ENCODE peak calls at places on chromosome 3, in four cellular contexts. E is adrenal gland, Y is prostate gland, C is keratinocyte. D is an unnamed sample.
A peak's percentile ranks its signal among the peaks of the same experiment; 100 is the strongest.

GRCh38 chr3:177493091-177493490 is 295.8 kb upstream of the TBL1XR1 start:
- DNase-seq in E (no peak), Y (no peak), C (no peak), D (no peak)

GRCh38 chr3:134018850-134019249 is 10.9 kb downstream of the SLCO2A1 start:
- DNase-seq in E (no peak), Y (no peak), C (no peak), D (no peak)

GRCh38 chr3:166498439-166498838 is 661.2 kb upstream of the BCHE start:
- DNase-seq in E (no peak), Y (no peak), C (no peak), D (no peak)

GRCh38 chr3:53843195-53844177 is 2.7 kb downstream of the CHDH start:
- DNase-seq in E (no peak), Y (no peak), C (no peak), D (peak; percentile 40)

GRCh38 chr3:106013971-106014370 is 145.2 kb upstream of the CBLB start:
- DNase-seq in E (no peak), Y (no peak), C (peak; percentile 95), D (no peak)

GRCh38 chr3:35932995-35933394 is 293.7 kb downstream of the ARPP21 start:
- DNase-seq in E (peak; percentile 11), Y (no peak), C (no peak), D (no peak)

GRCh38 chr3:171851685-171852084 is 8.5 kb downstream of the TMEM212 start:
- DNase-seq in E (no peak), Y (no peak), C (no peak), D (peak; percentile 49)

GRCh38 chr3:65871305-65872141 is 167.2 kb downstream of the MAGI1 start:
- DNase-seq in E (peak; percentile 53), Y (peak; percentile 32), C (no peak), D (peak; percentile 92)

GRCh38 chr3:22209578-22209977 is 458.6 kb upstream of the ZNF385D start:
- DNase-seq in E (no peak), Y (no peak), C (no peak), D (no peak)

GRCh38 chr3:37447732-37448131 is 273.4 kb upstream of the LRRFIP2 start:
- DNase-seq in E (no peak), Y (no peak), C (no peak), D (no peak)

GRCh38 chr3:28973621-28974020 is 307.2 kb upstream of the RBMS3 start:
- DNase-seq in E (no peak), Y (no peak), C (no peak), D (no peak)

GRCh38 chr3:41690766-41691563 is 270.9 kb downstream of the ULK4 start:
- DNase-seq in E (no peak), Y (peak; percentile 47), C (no peak), D (peak; percentile 28)

GRCh38 chr3:1540686-1541085 is 447.9 kb downstream of the CNTN6 start:
- DNase-seq in E (no peak), Y (no peak), C (no peak), D (no peak)

GRCh38 chr3:184761976-184762375 is 50.0 kb upstream of the VPS8 start:
- DNase-seq in E (no peak), Y (no peak), C (no peak), D (no peak)

GRCh38 chr3:76470285-76470684 is 569.6 kb upstream of the ROBO2 start:
- DNase-seq in E (no peak), Y (no peak), C (peak; percentile 76), D (no peak)

GRCh38 chr3:23806322-23807160 is 786 bp downstream of the UBE2E1 start:
- DNase-seq in E (peak; percentile 11), Y (no peak), C (no peak), D (peak; percentile 19)

GRCh38 chr3:167116120-167116922 is 263.8 kb downstream of the ZBBX start:
- DNase-seq in E (no peak), Y (no peak), C (no peak), D (no peak)

GRCh38 chr3:12999147-13000140 is 73.8 kb downstream of the IQSEC1 start:
- DNase-seq in E (peak; percentile 97), Y (peak; percentile 22), C (no peak), D (peak; percentile 48)

GRCh38 chr3:116005404-116005803 is 382.1 kb downstream of the GAP43 start:
- DNase-seq in E (peak; percentile 11), Y (no peak), C (peak; percentile 71), D (peak; percentile 45)

GRCh38 chr3:186901135-186901734 is 29.1 kb upstream of the ST6GAL1 start:
- DNase-seq in E (no peak), Y (no peak), C (no peak), D (no peak)

GRCh38 chr3:184380210-184380626 is 364 bp downstream of the CHRD start:
- DNase-seq in E (peak; percentile 73), Y (peak; percentile 33), C (no peak), D (peak; percentile 76)

GRCh38 chr3:120348065-120348980 is 831 bp downstream of the LRRC58 start:
- DNase-seq in E (no peak), Y (no peak), C (no peak), D (no peak)

GRCh38 chr3:31532587-31533168 is at the start of gene STT3B:
- DNase-seq in E (peak; percentile 79), Y (peak; percentile 69), C (no peak), D (peak; percentile 80)

GRCh38 chr3:115381573-115381912 is 234.5 kb upstream of the ZBTB20 start:
- DNase-seq in E (no peak), Y (no peak), C (no peak), D (no peak)

GRCh38 chr3:118809696-118810498 is 224.7 kb downstream of the IGSF11 start:
- DNase-seq in E (no peak), Y (no peak), C (no peak), D (no peak)

GRCh38 chr3:4656059-4656458 is 162.9 kb downstream of the ITPR1 start:
- DNase-seq in E (peak; percentile 61), Y (peak; percentile 46), C (no peak), D (peak; percentile 59)

GRCh38 chr3:167739190-167739589 is 3.7 kb downstream of the SERPINI1 start:
- DNase-seq in E (no peak), Y (no peak), C (no peak), D (no peak)

GRCh38 chr3:152474585-152474984 is 205.9 kb downstream of the MBNL1 start:
- DNase-seq in E (peak; percentile 28), Y (no peak), C (no peak), D (peak; percentile 11)

GRCh38 chr3:197026481-197026866 is 3.1 kb downstream of the MELTF start:
- DNase-seq in E (no peak), Y (no peak), C (no peak), D (no peak)

DNA sequence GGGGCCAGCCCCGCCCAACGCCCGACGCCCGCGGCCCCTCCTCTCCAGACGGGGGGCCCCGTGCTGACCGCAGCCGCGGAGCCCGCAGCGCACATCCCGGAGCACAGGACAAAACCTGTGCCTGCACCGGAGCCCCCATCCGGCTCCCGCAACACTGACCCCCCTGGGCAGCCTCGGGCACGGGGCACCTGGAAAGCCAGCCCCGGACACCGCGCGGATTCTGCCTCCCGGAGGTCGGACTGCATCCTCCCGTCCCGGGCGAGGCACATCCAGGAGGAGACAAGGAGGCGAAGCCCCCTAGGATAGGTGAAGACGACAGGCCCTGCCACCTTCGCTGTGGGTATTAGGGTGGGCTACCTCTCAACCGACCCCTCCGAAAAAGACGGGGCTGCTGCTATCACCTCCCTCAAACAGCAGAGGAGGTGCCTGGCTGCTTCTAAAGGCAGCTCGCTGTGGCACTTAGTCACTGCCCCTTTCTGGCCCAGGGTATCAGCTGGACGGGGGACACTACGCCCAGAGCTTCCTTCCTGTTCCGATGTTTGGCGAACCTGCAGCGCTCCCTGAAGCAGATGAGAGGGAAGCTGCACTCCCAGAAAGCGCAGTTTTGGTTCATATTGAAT is 10.6 kb downstream of the XXYLT1 start:
- DNase-seq in E (peak; percentile 43), Y (no peak), C (no peak), D (no peak)
- TF ChIP-seq CTCF in E (no peak), Y (no peak), C (no peak), D (no peak)

DNA sequence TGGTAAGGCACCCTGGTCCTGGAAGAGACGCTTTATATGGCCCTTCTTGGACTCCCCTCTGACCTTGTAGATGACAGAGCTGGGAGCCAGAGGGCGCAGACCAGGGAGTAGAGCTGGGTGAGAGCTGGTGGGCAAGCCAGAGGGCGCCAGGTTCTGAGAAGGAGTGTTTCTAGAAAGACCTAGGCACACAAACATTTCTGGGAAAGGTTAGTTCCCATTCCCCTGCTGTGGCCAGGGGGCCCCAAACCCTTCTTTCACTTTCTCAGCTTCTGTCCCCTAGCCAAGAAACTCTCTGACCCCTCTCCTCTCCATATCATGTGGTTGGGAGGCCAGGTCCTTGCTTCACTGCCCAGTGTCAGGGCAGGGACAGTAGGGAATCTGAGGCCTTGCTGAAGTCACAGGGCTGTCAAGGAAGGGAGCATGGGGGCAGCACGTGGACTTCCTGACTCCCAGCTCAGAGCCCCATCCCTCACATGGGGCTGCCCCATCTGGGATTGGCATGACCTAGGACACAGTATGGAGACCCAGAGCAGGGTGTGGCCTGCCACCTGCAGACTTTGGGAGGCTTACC is 3.6 kb downstream of the HEMK1 start:
- DNase-seq in E (no peak), Y (no peak), C (no peak), D (no peak)
- H3K27ac ChIP-seq in E (no peak overlapping the region), Y (no peak overlapping the region), C (no peak overlapping the region), D (no peak overlapping the region)

GRCh38 chr3:169285057-169285990 is 378.2 kb downstream of the MECOM start:
- DNase-seq in E (no peak), Y (no peak), C (no peak), D (no peak)

GRCh38 chr3:169286214-169286613 is 377.3 kb downstream of the MECOM start:
- DNase-seq in E (no peak), Y (no peak), C (no peak), D (peak; percentile 24)

GRCh38 chr3:169286992-169287391 is 376.5 kb downstream of the MECOM start:
- DNase-seq in E (no peak), Y (no peak), C (no peak), D (no peak)

GRCh38 chr3:169289303-169289702 is 374.2 kb downstream of the MECOM start:
- DNase-seq in E (no peak), Y (no peak), C (no peak), D (no peak)

DNA sequence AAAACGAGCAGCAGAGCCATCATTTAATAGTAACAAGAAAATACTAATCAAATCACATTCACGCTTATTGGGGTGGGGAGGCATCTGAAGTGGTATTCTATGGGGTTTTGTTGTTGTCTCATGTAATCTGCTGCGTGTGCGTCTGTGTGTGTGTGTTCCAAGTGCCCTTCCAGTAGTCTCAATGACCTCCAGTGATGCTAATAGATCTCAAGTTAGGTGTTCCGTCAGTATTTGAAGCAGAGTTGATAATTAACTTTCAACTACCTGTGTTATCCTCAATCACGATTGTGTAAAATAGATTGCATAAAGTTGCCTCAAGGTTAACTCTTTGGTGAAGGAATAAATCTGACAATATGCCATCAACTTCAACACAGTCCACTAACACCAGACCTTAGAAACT is 375.0 kb downstream of the MECOM start:
- DNase-seq in E (no peak), Y (no peak), C (no peak), D (no peak)
- TF ChIP-seq CTCF in E (no peak), Y (no peak), C (no peak), D (no peak)

GRCh38 chr3:107899996-107900651 is 190.7 kb downstream of the CD47 start:
- DNase-seq in E (no peak), Y (no peak), C (no peak), D (no peak)

DNA sequence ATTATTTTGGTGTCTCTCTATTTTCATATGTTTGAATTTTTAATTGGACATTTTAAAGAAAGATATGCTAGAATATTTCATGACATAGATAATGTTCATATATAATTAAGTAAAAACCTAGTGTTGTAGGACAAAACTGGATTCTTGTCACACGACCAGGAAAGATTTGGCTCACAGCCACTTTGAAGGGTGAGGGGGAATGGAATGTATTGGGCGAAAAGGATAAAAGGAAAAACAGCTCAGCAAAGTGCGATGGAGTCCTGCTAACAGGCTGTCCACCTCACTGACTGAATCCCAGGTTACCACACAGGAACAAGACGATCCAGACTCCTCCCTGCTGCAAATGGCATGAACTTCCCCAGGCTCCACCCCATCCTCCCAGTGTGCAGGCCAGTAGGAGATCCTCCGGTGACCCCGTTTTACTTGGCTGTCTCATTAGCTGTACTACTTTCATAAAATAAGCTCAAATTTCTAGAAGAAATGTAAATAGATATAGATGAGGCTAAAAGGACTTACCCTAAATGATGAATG is 186.2 kb downstream of the CD47 start:
- DNase-seq in E (no peak), Y (no peak), C (no peak), D (no peak)
- H3K27ac ChIP-seq in E (no peak overlapping the region), Y (no peak overlapping the region), C (no peak overlapping the region), D (no peak overlapping the region)

D was measured in body of pancreas.